ENCODE peak calls at places on chromosomes 7 and 10, in eight cellular contexts. A is HTR-8/SVneo, J is mammary epithelial cell, E is NCI-H1092, W is EL, V is T-helper 2 cell, H is aorta, L is GM13977. G is an unnamed sample.

GRCh38 chr7:149126662-149127321 is 668 bp upstream of the ZNF425 start:
- DNase-seq in H (peak), J (peak), L (peak), E (peak), W (peak), V (peak), A (peak), G (peak)

GRCh38 chr7:96414931-96415292 is 93.0 kb upstream of the SLC25A13 start:
- DNase-seq in V (no peak), A (no peak), L (peak), E (peak), H (no peak), J (peak), W (peak), G (peak)

GRCh38 chr10:26890956-26891355 is 30.2 kb upstream of the ABI1 start:
- DNase-seq in W (peak), A (peak), H (peak), V (no peak), L (peak), J (peak), E (peak), G (no peak)

GRCh38 chr7:85135931-85136330 is 50.9 kb downstream of the SEMA3D start:
- DNase-seq in W (peak), H (no peak), A (peak), J (peak), E (no peak), V (no peak), L (no peak), G (no peak)

GRCh38 chr10:118369806-118370205 is 27.7 kb upstream of the FAM204A start:
- DNase-seq in L (no peak), J (no peak), W (no peak), E (peak), V (no peak), A (no peak), H (no peak), G (no peak)

GRCh38 chr10:11553773-11554381 is 57.6 kb downstream of the USP6NL start:
- DNase-seq in L (peak), W (no peak), H (no peak), E (no peak), J (no peak), A (no peak), V (no peak), G (peak)

GRCh38 chr7:78587443-78588044 is 789.0 kb downstream of the PHTF2 start:
- DNase-seq in V (no peak), L (no peak), A (peak), E (peak), J (no peak), W (peak), H (no peak), G (no peak)

GRCh38 chr7:139896288-139896687 is 67.2 kb downstream of the TBXAS1 start:
- DNase-seq in J (no peak), E (no peak), V (no peak), L (no peak), H (no peak), A (no peak), W (no peak), G (no peak)

GRCh38 chr7:46206474-46207060 is 285.5 kb upstream of the IGFBP3 start:
- DNase-seq in J (peak), W (no peak), L (peak), A (no peak), H (no peak), E (no peak), V (no peak), G (peak)

GRCh38 chr7:40394382-40394781 is 259.6 kb downstream of the SUGCT start:
- DNase-seq in W (no peak), J (no peak), A (no peak), V (no peak), E (no peak), H (no peak), L (no peak), G (no peak)

GRCh38 chr10:14384915-14385314 is 54.2 kb upstream of the FRMD4A start:
- DNase-seq in H (no peak), A (no peak), W (no peak), J (no peak), L (no peak), V (no peak), E (no peak), G (no peak)

GRCh38 chr10:119301397-119301796 is 94.0 kb downstream of the GRK5 start:
- DNase-seq in E (no peak), V (peak), A (no peak), W (peak), L (no peak), H (no peak), J (no peak), G (no peak)

GRCh38 chr7:29840701-29841100 is 34.4 kb downstream of the WIPF3 start:
- DNase-seq in E (no peak), A (no peak), V (no peak), L (no peak), W (no peak), J (no peak), H (no peak), G (no peak)

GRCh38 chr10:26311383-26311940 is 94.9 kb downstream of the GAD2 start:
- DNase-seq in A (no peak), E (no peak), V (no peak), L (no peak), W (no peak), J (no peak), H (no peak), G (no peak)